ENCODE peak calls at places on chromosomes 3 and 15, in eight cellular contexts. H is psoas muscle, N is prostate gland, Y is AG09309, V is OCI-LY7, G is lung, W is neural crest cell, U is Panc1. T is an unnamed sample.

GRCh38 chr15:84151205-84151931 is 84.2 kb upstream of the GOLGA6L4 start:
- DNase-seq in G (no peak), Y (no peak), N (no peak), W (no peak), V (no peak), U (no peak), H (no peak), T (no peak)

GRCh38 chr3:106349191-106349881 is 480.5 kb upstream of the CBLB start:
- DNase-seq in Y (no peak), V (no peak), G (no peak), W (no peak), H (no peak), U (no peak), N (no peak), T (no peak)

GRCh38 chr3:111859061-111859973 is at the start of gene PHLDB2:
- DNase-seq in U (no peak), V (peak), Y (peak), G (peak), N (peak), W (peak), H (peak), T (peak)

GRCh38 chr15:95701410-95701809 is 629.1 kb upstream of the NR2F2 start:
- DNase-seq in V (no peak), Y (no peak), U (no peak), W (no peak), H (no peak), N (no peak), G (no peak), T (no peak)

GRCh38 chr15:52801748-52802085 is 11.6 kb upstream of the ONECUT1 start:
- DNase-seq in G (no peak), N (no peak), W (no peak), U (no peak), V (no peak), Y (no peak), H (no peak), T (no peak)

GRCh38 chr3:53154731-53155320 is 6.2 kb upstream of the PRKCD start:
- DNase-seq in V (no peak), N (no peak), G (no peak), U (no peak), Y (no peak), W (no peak), H (no peak), T (no peak)

GRCh38 chr15:65094294-65094995 is 17.9 kb downstream of the KBTBD13 start:
- DNase-seq in G (no peak), N (no peak), W (no peak), Y (no peak), V (no peak), H (no peak), U (no peak), T (no peak)

GRCh38 chr3:16692486-16693378 is 87.5 kb upstream of the DAZL start:
- DNase-seq in G (no peak), Y (no peak), V (no peak), H (no peak), W (no peak), U (no peak), N (no peak), T (no peak)

GRCh38 chr3:132561003-132561402 is 36.1 kb upstream of the ACKR4 start:
- DNase-seq in W (no peak), H (no peak), U (no peak), G (no peak), N (no peak), Y (no peak), V (no peak), T (no peak)

GRCh38 chr3:111236833-111237713 is 165.5 kb downstream of the NECTIN3 start:
- DNase-seq in Y (peak), H (no peak), U (no peak), W (no peak), N (no peak), G (no peak), V (no peak), T (no peak)

GRCh38 chr15:93451822-93452221 is 362.8 kb upstream of the RGMA start:
- DNase-seq in G (no peak), U (no peak), V (no peak), N (no peak), Y (no peak), H (no peak), W (no peak), T (no peak)

GRCh38 chr3:158789592-158789991 is 12.3 kb upstream of the MFSD1 start:
- DNase-seq in N (peak), V (peak), Y (no peak), U (no peak), W (no peak), H (no peak), G (no peak), T (no peak)

GRCh38 chr3:160676547-160677303 is at the start of gene ARL14:
- DNase-seq in V (no peak), W (no peak), G (no peak), H (no peak), U (peak), Y (peak), N (no peak), T (no peak)

GRCh38 chr15:29393443-29393842 is 123.8 kb upstream of the NSMCE3 start:
- DNase-seq in H (no peak), Y (no peak), W (no peak), V (no peak), G (no peak), U (no peak), N (no peak), T (no peak)

GRCh38 chr3:111864821-111865656 is 6.0 kb downstream of the PHLDB2 start:
- DNase-seq in W (no peak), Y (peak), N (no peak), H (no peak), U (no peak), G (no peak), V (no peak), T (no peak)

GRCh38 chr15:23411841-23412240 is 35.2 kb downstream of the GOLGA6L2 start:
- DNase-seq in Y (no peak), G (no peak), W (no peak), H (no peak), U (no peak), N (no peak), V (no peak), T (no peak)

DNA sequence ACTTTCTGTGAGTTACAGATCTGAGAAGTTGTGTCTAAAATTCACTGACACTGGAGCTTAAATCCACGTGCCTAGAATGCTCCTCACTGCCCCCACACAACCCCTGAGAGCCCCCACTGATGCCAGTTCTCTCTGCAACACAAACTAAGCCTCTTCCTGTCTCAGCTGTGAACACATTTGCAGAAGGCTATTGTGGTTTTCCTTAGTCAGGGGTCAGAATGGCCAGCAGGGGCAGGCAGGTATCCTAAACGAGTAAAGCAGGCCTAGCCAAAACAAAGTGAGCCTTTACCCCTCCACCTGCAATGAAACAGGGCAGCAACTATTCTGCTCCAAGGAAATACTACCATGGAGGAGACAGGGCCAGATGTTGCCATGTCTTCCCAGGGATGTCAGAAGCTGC is 78.6 kb downstream of the FHIT start:
- DNase-seq in Y (no peak), H (no peak), N (no peak), G (no peak), U (no peak), W (no peak), V (no peak), T (no peak)
- TF ChIP-seq CTCF in Y (no peak), H (no peak), N (no peak), G (no peak), U (no peak), W (peak), V (no peak), T (peak)

DNA sequence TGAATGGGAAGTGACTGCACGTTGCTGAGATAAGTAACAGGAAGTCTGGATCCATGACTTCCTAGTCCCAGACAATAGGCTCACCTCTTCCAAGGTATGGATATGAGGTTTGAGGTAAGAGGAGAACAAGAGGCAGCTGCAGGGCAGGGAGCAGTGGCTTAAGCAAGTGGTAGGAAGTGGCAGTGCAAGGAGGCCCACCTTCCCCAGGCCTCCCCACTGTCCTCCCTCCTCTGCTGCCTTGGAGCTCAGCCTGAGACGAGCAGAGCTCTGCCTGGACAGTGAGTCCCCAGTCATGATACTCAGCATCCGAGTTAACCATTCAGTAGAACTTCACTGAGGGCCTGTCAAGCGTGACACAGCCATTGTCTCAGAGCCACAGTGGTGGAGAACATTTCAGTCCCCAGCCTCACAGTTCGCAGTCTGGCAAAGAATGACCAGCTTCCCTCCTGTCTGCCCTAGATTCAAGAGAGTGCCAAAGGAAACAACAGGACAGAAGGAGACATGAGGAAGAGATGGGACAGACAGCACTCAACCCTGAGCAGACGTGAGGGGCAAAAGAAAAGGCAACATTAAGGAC is 41.4 kb upstream of the BOC start:
- DNase-seq in W (no peak), G (no peak), U (no peak), N (no peak), H (no peak), Y (no peak), V (no peak), T (no peak)
- TF ChIP-seq CTCF in W (no peak), G (no peak), U (no peak), N (no peak), H (no peak), Y (no peak), V (no peak), T (peak)

GRCh38 chr3:2921903-2922302 is 188.3 kb downstream of the IL5RA start:
- DNase-seq in V (peak), H (no peak), G (no peak), U (no peak), Y (no peak), W (no peak), N (no peak), T (no peak)
- TF ChIP-seq CTCF in V (peak), H (peak), G (peak), U (peak), Y (no peak), W (peak), N (no peak), T (peak)

DNA sequence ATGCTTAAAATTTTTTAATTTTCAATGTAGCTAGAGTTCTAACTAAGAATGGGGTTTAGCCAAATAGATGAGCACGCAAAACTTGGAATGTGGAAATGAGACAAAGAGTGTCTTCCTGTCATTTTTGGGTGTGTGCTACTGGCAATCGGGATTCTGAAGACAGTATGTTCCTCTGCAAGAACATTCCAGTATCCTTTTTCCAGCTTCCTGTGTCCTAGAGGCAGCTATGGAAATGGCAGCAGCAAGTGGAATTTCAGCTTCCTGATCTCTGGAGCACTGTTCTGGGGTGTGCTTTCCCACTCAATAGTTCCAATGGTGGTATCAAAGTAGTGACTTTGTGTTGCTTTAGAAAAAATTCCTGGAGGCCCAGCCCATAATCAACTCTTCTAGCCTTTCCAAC is 642.9 kb upstream of the KCNMB2 start:
- DNase-seq in G (no peak), N (no peak), H (no peak), V (no peak), Y (no peak), U (no peak), W (no peak), T (no peak)
- TF ChIP-seq CTCF in G (no peak), N (no peak), H (no peak), V (no peak), Y (peak), U (no peak), W (no peak), T (no peak)

GRCh38 chr15:45129651-45130129 is at the start of the genes DUOX1 and DUOXA1:
- DNase-seq in V (no peak), G (peak), U (no peak), H (peak), Y (no peak), W (no peak), N (peak), T (no peak)

GRCh38 chr15:45128971-45129639 is 574 bp downstream of the DUOXA1 start:
- DNase-seq in U (no peak), G (no peak), N (no peak), H (no peak), V (no peak), Y (no peak), W (no peak), T (no peak)

GRCh38 chr15:45123397-45123796 is 6.3 kb downstream of the DUOXA1 start:
- DNase-seq in H (no peak), N (no peak), G (no peak), W (no peak), Y (no peak), U (no peak), V (no peak), T (no peak)

GRCh38 chr15:45130291-45131000 is 652 bp downstream of the DUOX1 start:
- DNase-seq in W (no peak), N (no peak), H (no peak), U (no peak), G (no peak), Y (no peak), V (no peak), T (no peak)

GRCh38 chr15:45126535-45127158 is 3.0 kb downstream of the DUOXA1 start:
- DNase-seq in H (no peak), V (peak), N (peak), U (no peak), Y (no peak), G (no peak), W (no peak), T (no peak)
- TF ChIP-seq CTCF in H (peak), V (peak), N (no peak), U (peak), Y (peak), G (peak), W (peak), T (peak)

GRCh38 chr15:68278345-68279217 is 1.0 kb downstream of the FEM1B start:
- DNase-seq in H (no peak), V (peak), W (peak), N (peak), G (no peak), U (no peak), Y (no peak), T (peak)
- TF ChIP-seq CTCF in H (no peak), V (peak), W (peak), N (no peak), G (no peak), U (peak), Y (peak), T (peak)

DNA sequence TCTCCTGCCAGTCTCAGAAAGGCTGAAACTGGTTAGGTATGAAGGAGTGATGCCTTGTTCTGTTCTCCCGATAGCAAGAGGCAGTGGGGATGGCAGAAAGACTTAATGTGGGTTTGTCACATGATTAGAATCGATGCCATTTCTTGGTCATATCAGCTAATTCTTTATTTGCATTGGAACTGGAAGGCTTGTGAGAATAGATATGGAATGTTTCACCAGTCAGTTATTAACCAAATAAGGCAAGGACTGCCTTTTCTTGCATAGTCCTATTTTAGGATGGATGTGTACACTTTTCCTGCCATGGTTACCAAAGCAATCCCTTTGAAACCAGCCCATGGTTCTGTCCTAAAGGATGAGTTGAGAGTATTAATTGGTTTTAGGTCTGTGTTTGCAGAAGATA is 33.7 kb downstream of the FILIP1L start:
- DNase-seq in U (no peak), V (no peak), Y (no peak), H (no peak), G (no peak), W (no peak), N (no peak), T (no peak)
- TF ChIP-seq CTCF in U (no peak), V (no peak), Y (no peak), H (no peak), G (no peak), W (no peak), N (no peak), T (no peak)

GRCh38 chr3:24687646-24688045 is 193.0 kb upstream of the THRB start:
- DNase-seq in V (no peak), N (no peak), H (no peak), Y (no peak), G (no peak), U (no peak), W (no peak), T (no peak)
- TF ChIP-seq CTCF in V (no peak), N (no peak), H (no peak), Y (no peak), G (no peak), U (no peak), W (no peak), T (no peak)

DNA sequence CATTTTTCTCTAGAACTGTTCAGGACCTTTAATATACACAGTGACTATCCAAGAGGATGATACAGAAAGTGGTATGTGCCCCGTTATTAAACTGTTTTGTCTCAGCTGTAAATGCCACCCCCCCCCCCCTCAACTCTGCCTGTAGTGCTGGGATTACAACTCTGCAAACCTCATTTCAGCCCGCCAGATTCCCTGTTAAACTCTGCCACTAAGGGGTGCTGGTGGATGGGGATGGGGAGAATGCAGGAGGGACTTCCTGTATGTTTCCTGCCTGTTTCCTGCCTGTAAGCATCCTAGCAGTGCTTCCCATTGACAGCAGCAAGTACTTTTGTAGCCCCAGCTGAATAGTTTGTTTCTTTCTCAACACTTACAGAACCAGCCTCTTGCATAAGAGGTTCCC is 301.7 kb upstream of the RORA start:
- DNase-seq in V (no peak), G (no peak), U (no peak), W (no peak), Y (no peak), N (no peak), H (no peak), T (no peak)
- TF ChIP-seq CTCF in V (peak), G (no peak), U (no peak), W (no peak), Y (peak), N (no peak), H (no peak), T (no peak)

T was measured in type B pancreatic cell.